ENCODE peak calls at places on chromosomes 11 and 22, in nine cellular contexts. K is Calu3; Q is B cell; B is omental fat pad; O is aorta; U is A549; F is substantia nigra; V is effector memory CD8-positive, alpha-beta T cell; C is fibroblast of mammary gland. H is an unnamed sample.

GRCh38 chr11:60485987-60486386 is 6.6 kb upstream of the MS4A12 start:
- DNase-seq in U (peak), B (no peak), K (peak), V (peak), Q (peak), O (no peak), F (no peak), C (no peak), H (peak)

GRCh38 chr11:69377953-69378302 is 84.0 kb downstream of the MYEOV start:
- DNase-seq in C (no peak), B (no peak), F (no peak), Q (no peak), U (no peak), O (no peak), K (no peak), V (no peak), H (no peak)

GRCh38 chr11:35553831-35554230 is 28.4 kb upstream of the PAMR1 start:
- DNase-seq in O (no peak), B (no peak), Q (no peak), U (no peak), C (peak), F (no peak), K (no peak), V (no peak), H (no peak)

GRCh38 chr11:9859491-9860305 is 195.8 kb downstream of the SWAP70 start:
- DNase-seq in K (no peak), B (no peak), Q (no peak), F (no peak), O (no peak), C (peak), U (no peak), V (no peak), H (no peak)

GRCh38 chr11:63239254-63239653 is 4.1 kb downstream of the SLC22A25 start:
- DNase-seq in C (no peak), B (no peak), Q (no peak), O (no peak), V (no peak), U (no peak), K (no peak), F (no peak), H (no peak)

GRCh38 chr22:36334081-36334831 is 53.5 kb downstream of the MYH9 start:
- DNase-seq in Q (no peak), K (no peak), F (no peak), B (no peak), V (no peak), U (no peak), O (peak), C (no peak), H (no peak)

GRCh38 chr11:10158461-10158860 is 135.6 kb downstream of the SBF2 start:
- DNase-seq in U (no peak), K (no peak), O (no peak), F (no peak), Q (no peak), B (no peak), C (peak), V (no peak), H (no peak)

GRCh38 chr11:46247090-46247489 is 30.4 kb upstream of the CREB3L1 start:
- DNase-seq in C (peak), Q (no peak), K (no peak), V (no peak), B (no peak), U (no peak), F (no peak), O (no peak), H (no peak)

GRCh38 chr22:24824250-24824649 is 18.2 kb downstream of the SGSM1 start:
- DNase-seq in F (no peak), U (no peak), K (no peak), B (no peak), O (no peak), V (no peak), C (no peak), Q (no peak), H (no peak)

GRCh38 chr11:1749787-1750351 is 526 bp downstream of the IFITM10 start:
- DNase-seq in F (no peak), Q (no peak), K (no peak), U (peak), V (no peak), B (no peak), O (peak), C (peak), H (no peak)

GRCh38 chr22:46639843-46640242 is 19.7 kb downstream of the GRAMD4 start:
- DNase-seq in B (no peak), O (no peak), F (no peak), C (no peak), V (no peak), K (no peak), U (no peak), Q (no peak), H (no peak)

GRCh38 chr11:67290801-67291200 is 1.7 kb downstream of the ANKRD13D start:
- DNase-seq in V (no peak), K (no peak), C (peak), Q (no peak), O (peak), F (no peak), B (no peak), U (no peak), H (no peak)

GRCh38 chr11:128886401-128887119 is 4.6 kb upstream of the KCNJ5 start:
- DNase-seq in C (no peak), F (no peak), U (no peak), O (no peak), Q (no peak), B (no peak), V (no peak), K (peak), H (no peak)

GRCh38 chr22:49203863-49204598 is 623.6 kb downstream of the BRD1 start:
- DNase-seq in F (no peak), C (no peak), V (no peak), O (no peak), B (no peak), U (no peak), K (no peak), Q (no peak), H (no peak)

GRCh38 chr22:33823552-33823951 is 96.7 kb downstream of the LARGE1 start:
- DNase-seq in V (no peak), B (no peak), O (no peak), U (no peak), C (no peak), F (no peak), Q (no peak), K (no peak), H (no peak)

GRCh38 chr22:23565288-23565941 is 14.7 kb downstream of the IGLL1 start:
- DNase-seq in O (peak), C (peak), Q (peak), U (no peak), F (no peak), V (no peak), B (no peak), K (peak), H (no peak)

GRCh38 chr11:74720596-74721478 is 10.4 kb downstream of the CHRDL2 start:
- DNase-seq in O (peak), U (no peak), K (no peak), C (peak), F (peak), B (no peak), V (no peak), Q (no peak), H (no peak)

GRCh38 chr11:111448420-111448819 is 63.8 kb downstream of the BTG4 start:
- DNase-seq in Q (no peak), B (no peak), F (no peak), U (no peak), V (no peak), C (no peak), O (no peak), K (no peak), H (no peak)

GRCh38 chr11:9489366-9489765 is 28.6 kb downstream of the ZNF143 start:
- DNase-seq in B (no peak), C (peak), O (no peak), K (no peak), F (no peak), V (no peak), U (no peak), Q (no peak), H (no peak)

GRCh38 chr11:18721576-18722292 is 4.3 kb downstream of the IGSF22 start:
- DNase-seq in U (peak), O (no peak), V (peak), F (no peak), B (no peak), K (peak), C (peak), Q (peak), H (no peak)

GRCh38 chr11:1306186-1307162 is 3.0 kb downstream of the TOLLIP start:
- DNase-seq in Q (no peak), B (no peak), K (no peak), F (no peak), V (no peak), O (no peak), U (no peak), C (no peak), H (no peak)

GRCh38 chr11:75142714-75143419 is 8.0 kb upstream of the SLCO2B1 start:
- DNase-seq in Q (peak), F (no peak), K (peak), C (peak), V (peak), B (no peak), U (peak), O (peak), H (peak)

GRCh38 chr11:9264381-9265210 is 554 bp downstream of the DENND5A start:
- DNase-seq in C (peak), F (peak), O (peak), K (peak), V (peak), Q (peak), U (peak), B (peak), H (peak)

GRCh38 chr11:20584093-20584774 is 15.2 kb upstream of the SLC6A5 start:
- DNase-seq in K (no peak), U (no peak), B (no peak), O (no peak), C (no peak), Q (no peak), F (no peak), V (no peak), H (no peak)

GRCh38 chr11:126636911-126637799 is 281.7 kb downstream of the ST3GAL4 start:
- DNase-seq in V (no peak), F (no peak), U (peak), K (no peak), Q (no peak), O (no peak), C (peak), B (no peak), H (no peak)

GRCh38 chr11:95256204-95256819 is 25.3 kb upstream of the SESN3 start:
- DNase-seq in F (no peak), C (peak), O (no peak), K (no peak), Q (peak), B (no peak), U (no peak), V (no peak), H (no peak)